ENCODE peak calls at places on chromosome 22, in five cellular contexts. K, J, G, E and H are unnamed samples.
A peak's percentile ranks its signal among the peaks of the same experiment; 100 is the strongest.

GRCh38 chr22:23098718-23099524 is 28.6 kb downstream of the GNAZ start:
- DNase-seq in E (no peak), K (no peak), J (no peak), G (no peak), H (no peak)

GRCh38 chr22:20427945-20428417 is 9.6 kb downstream of the SCARF2 start:
- DNase-seq in J (no peak), E (no peak), K (no peak), G (no peak), H (peak; percentile 86)

GRCh38 chr22:22753526-22754267 is 109.3 kb downstream of the GGTLC2 start:
- DNase-seq in J (peak; percentile 70), K (peak; percentile 84), E (peak; percentile 55), G (no peak), H (peak; percentile 91)

GRCh38 chr22:40033586-40034380 is 39.0 kb downstream of the FAM83F start:
- DNase-seq in G (no peak), K (no peak), E (no peak), J (no peak), H (no peak)

GRCh38 chr22:39654959-39655579 is 84.5 kb downstream of the CACNA1I start:
- DNase-seq in G (no peak), K (no peak), E (no peak), J (no peak), H (no peak)

GRCh38 chr22:46122980-46123693 is 27.2 kb upstream of the PPARA start:
- DNase-seq in G (peak; percentile 13), K (no peak), J (no peak), E (peak; percentile 7), H (peak; percentile 88)

GRCh38 chr22:36467946-36468345 is 13.5 kb downstream of the TXN2 start:
- DNase-seq in G (peak; percentile 93), E (peak; percentile 96), K (peak; percentile 79), J (peak; percentile 81), H (peak; percentile 97)

GRCh38 chr22:35540600-35541253 is at the start of gene RASD2:
- DNase-seq in K (peak; percentile 52), E (no peak), J (no peak), G (peak; percentile 49), H (peak; percentile 87)

GRCh38 chr22:23399367-23400285 is 180.5 kb downstream of the IGLL1 start:
- DNase-seq in G (no peak), K (no peak), J (no peak), E (no peak), H (peak; percentile 54)

GRCh38 chr22:43955040-43955882 is at the start of gene SAMM50:
- DNase-seq in J (peak; percentile 93), K (peak; percentile 91), E (peak; percentile 92), G (peak; percentile 88), H (peak; percentile 98)
- TF ChIP-seq CTCF in J (no peak), K (peak; percentile 35), E (no peak), G (no peak), H (no peak)

DNA sequence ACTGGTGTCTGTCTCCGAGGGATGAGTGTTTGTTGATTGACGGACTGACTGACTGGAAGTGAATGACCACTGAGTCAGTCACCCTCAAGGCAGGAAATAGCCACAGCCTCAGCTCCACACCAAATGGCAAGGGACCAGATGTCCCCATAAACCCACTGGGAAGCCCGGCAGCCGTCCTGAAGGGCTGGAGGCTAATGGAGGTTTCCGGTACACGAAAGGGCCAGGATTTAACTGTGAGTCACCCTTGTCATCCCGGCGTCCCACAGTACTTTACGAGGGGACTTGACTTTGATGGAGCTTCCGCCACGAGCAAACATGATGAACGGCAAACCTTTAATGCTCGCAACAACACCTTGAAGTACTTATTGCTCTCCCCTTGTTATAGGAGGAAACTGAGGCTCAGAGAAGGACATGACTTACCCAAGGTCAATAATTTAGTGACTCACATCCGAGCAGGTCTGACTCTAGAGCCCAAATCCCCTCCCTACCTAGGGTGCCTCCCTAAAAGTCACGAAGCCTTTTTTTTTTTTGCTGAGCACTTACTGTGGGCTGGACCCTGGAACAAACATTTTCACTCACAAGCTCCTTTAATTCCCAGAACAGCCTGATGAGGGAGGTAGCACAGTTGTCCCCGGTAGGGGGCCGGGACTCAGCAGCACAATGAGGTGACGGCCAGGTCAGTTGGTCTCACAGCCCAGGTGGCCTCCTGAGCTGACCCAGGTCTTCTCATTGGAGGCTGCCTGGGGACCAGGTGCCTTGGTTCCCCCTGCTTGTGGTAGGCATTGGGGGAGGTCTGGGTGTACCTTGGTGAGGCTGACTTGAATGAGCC is 25.2 kb upstream of the GCAT start:
- DNase-seq in J (no peak), E (peak; percentile 38), K (no peak), G (peak; percentile 65), H (peak; percentile 85)
- TF ChIP-seq CTCF in J (no peak), E (no peak), K (no peak), G (peak; percentile 31), H (peak; percentile 17)

GRCh38 chr22:45077286-45077685 is 67.5 kb upstream of the PHF21B start:
- DNase-seq in K (no peak), G (no peak), E (no peak), J (no peak), H (peak; percentile 66)
- TF ChIP-seq CTCF in K (no peak), G (no peak), E (no peak), J (no peak), H (no peak)

DNA sequence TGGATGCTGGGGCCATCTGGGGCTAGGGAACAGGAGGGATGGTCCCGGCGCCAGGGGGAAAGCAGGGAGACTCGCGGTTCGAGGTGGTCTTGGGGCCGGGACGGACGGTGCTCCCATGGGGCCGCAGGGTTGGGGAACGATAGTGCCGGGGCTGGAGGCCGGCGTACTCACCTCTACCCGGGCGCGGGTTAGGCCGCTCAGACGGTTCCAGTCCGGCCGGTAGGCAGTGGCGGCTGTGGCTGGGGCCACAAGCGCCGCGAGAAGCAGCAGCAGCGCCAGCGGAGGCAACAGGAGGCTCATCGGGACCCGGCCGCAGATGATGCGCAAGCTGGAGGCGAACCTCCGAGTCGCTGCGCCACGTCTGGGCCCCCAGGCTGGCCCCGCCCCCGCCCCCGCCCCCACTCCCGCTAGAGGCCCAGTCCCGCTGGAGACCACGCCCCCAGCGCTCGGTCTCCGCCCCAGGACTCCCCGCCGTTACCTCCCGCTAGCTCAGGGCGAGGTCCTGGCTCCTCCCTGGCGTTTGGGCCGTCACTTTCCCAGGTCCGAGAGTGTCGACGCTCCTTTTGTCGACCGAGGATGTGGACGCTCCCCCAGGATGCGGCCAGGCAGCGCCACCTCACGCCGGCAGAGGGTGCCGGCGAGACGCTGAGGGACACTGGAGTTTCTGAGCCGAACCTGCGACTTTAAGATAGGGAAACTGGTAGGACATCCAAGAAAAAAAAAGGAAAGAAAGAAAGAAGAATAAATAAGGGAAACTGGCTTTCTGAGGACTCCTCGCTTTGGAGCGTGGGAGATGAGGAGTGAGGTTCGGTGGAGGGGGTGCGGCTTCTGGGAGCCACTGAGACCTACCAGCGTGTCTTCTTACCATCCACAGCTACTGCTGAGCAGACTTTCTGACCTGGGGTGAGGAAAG is at the start of gene SELENOM:
- DNase-seq in K (peak; percentile 80), E (peak; percentile 99), G (peak; percentile 98), J (peak; percentile 99), H (peak; percentile 99)
- TF ChIP-seq CTCF in K (peak; percentile 88), E (peak; percentile 99), G (peak; percentile 85), J (peak; percentile 91), H (peak; percentile 96)